ENCODE peak calls at places on chromosomes 13 and 19, in ten cellular contexts. One of them, this sample, is unnamed.

GRCh38 chr19:18002347-18002850 is 5.6 kb upstream of the ARRDC2 start:
- DNase-seq in mucosa of descending colon: no peak
- DNase-seq in thoracic aorta: no peak
- DNase-seq in endodermal cell: no peak
- DNase-seq in nephron progenitor cell: no peak
- DNase-seq in breast epithelium: no peak
- DNase-seq in osteoblast: no peak
- DNase-seq in progenitor cell of endocrine pancreas: no peak
- DNase-seq in CD4-positive, alpha-beta T cell: no peak
- DNase-seq in heart left ventricle: peak; percentile 65
- DNase-seq in this sample: no peak

GRCh38 chr19:10418281-10419199 is 1.8 kb upstream of the PDE4A start:
- DNase-seq in mucosa of descending colon: no peak
- DNase-seq in thoracic aorta: no peak
- DNase-seq in endodermal cell: peak; percentile 72
- DNase-seq in nephron progenitor cell: peak; percentile 51
- DNase-seq in breast epithelium: no peak
- DNase-seq in osteoblast: peak; percentile 90
- DNase-seq in progenitor cell of endocrine pancreas: no peak
- DNase-seq in CD4-positive, alpha-beta T cell: no peak
- DNase-seq in heart left ventricle: no peak
- DNase-seq in this sample: no peak

GRCh38 chr13:112486386-112487126 is 101.4 kb downstream of the TUBGCP3 start:
- DNase-seq in mucosa of descending colon: no peak
- DNase-seq in thoracic aorta: no peak
- DNase-seq in endodermal cell: no peak
- DNase-seq in nephron progenitor cell: no peak
- DNase-seq in breast epithelium: no peak
- DNase-seq in osteoblast: no peak
- DNase-seq in progenitor cell of endocrine pancreas: no peak
- DNase-seq in CD4-positive, alpha-beta T cell: no peak
- DNase-seq in heart left ventricle: no peak
- DNase-seq in this sample: no peak

GRCh38 chr19:52094526-52094925 is 1.0 kb downstream of the ZNF841 start:
- DNase-seq in mucosa of descending colon: no peak
- DNase-seq in thoracic aorta: no peak
- DNase-seq in endodermal cell: peak; percentile 50
- DNase-seq in nephron progenitor cell: no peak
- DNase-seq in breast epithelium: no peak
- DNase-seq in osteoblast: no peak
- DNase-seq in progenitor cell of endocrine pancreas: no peak
- DNase-seq in CD4-positive, alpha-beta T cell: no peak
- DNase-seq in heart left ventricle: no peak
- DNase-seq in this sample: no peak

GRCh38 chr19:2312819-2313501 is 5.0 kb upstream of the LINGO3 start:
- DNase-seq in mucosa of descending colon: no peak
- DNase-seq in thoracic aorta: no peak
- DNase-seq in endodermal cell: no peak
- DNase-seq in nephron progenitor cell: no peak
- DNase-seq in breast epithelium: no peak
- DNase-seq in osteoblast: no peak
- DNase-seq in progenitor cell of endocrine pancreas: no peak
- DNase-seq in CD4-positive, alpha-beta T cell: no peak
- DNase-seq in heart left ventricle: no peak
- DNase-seq in this sample: no peak

GRCh38 chr19:16447015-16447384 is 24.8 kb downstream of the EPS15L1 start:
- DNase-seq in mucosa of descending colon: peak; percentile 55
- DNase-seq in thoracic aorta: no peak
- DNase-seq in endodermal cell: no peak
- DNase-seq in nephron progenitor cell: no peak
- DNase-seq in breast epithelium: no peak
- DNase-seq in osteoblast: peak; percentile 94
- DNase-seq in progenitor cell of endocrine pancreas: no peak
- DNase-seq in CD4-positive, alpha-beta T cell: no peak
- DNase-seq in heart left ventricle: peak; percentile 90
- DNase-seq in this sample: peak; percentile 49

GRCh38 chr19:49118565-49119410 is at the start of gene C19orf73:
- DNase-seq in mucosa of descending colon: peak; percentile 94
- DNase-seq in thoracic aorta: peak; percentile 62
- DNase-seq in endodermal cell: peak; percentile 97
- DNase-seq in nephron progenitor cell: peak; percentile 96
- DNase-seq in breast epithelium: peak; percentile 97
- DNase-seq in osteoblast: peak; percentile 100
- DNase-seq in progenitor cell of endocrine pancreas: peak; percentile 91
- DNase-seq in CD4-positive, alpha-beta T cell: peak; percentile 95
- DNase-seq in heart left ventricle: peak; percentile 97
- DNase-seq in this sample: peak; percentile 93

GRCh38 chr13:84737671-84738070 is 855.4 kb upstream of the SLITRK1 start:
- DNase-seq in mucosa of descending colon: no peak
- DNase-seq in thoracic aorta: no peak
- DNase-seq in endodermal cell: peak; percentile 58
- DNase-seq in nephron progenitor cell: no peak
- DNase-seq in breast epithelium: no peak
- DNase-seq in osteoblast: no peak
- DNase-seq in progenitor cell of endocrine pancreas: no peak
- DNase-seq in CD4-positive, alpha-beta T cell: no peak
- DNase-seq in heart left ventricle: no peak
- DNase-seq in this sample: no peak

GRCh38 chr13:31035162-31035951 is 102.9 kb downstream of the TEX26 start:
- DNase-seq in mucosa of descending colon: peak; percentile 17
- DNase-seq in thoracic aorta: no peak
- DNase-seq in endodermal cell: no peak
- DNase-seq in nephron progenitor cell: no peak
- DNase-seq in breast epithelium: no peak
- DNase-seq in osteoblast: peak; percentile 87
- DNase-seq in progenitor cell of endocrine pancreas: no peak
- DNase-seq in CD4-positive, alpha-beta T cell: no peak
- DNase-seq in heart left ventricle: peak; percentile 38
- DNase-seq in this sample: no peak

GRCh38 chr13:21668665-21669599 is 1.9 kb upstream of the FGF9 start:
- DNase-seq in mucosa of descending colon: peak; percentile 40
- DNase-seq in thoracic aorta: no peak
- DNase-seq in endodermal cell: peak; percentile 77
- DNase-seq in nephron progenitor cell: peak; percentile 50
- DNase-seq in breast epithelium: no peak
- DNase-seq in osteoblast: peak; percentile 78
- DNase-seq in progenitor cell of endocrine pancreas: peak; percentile 31
- DNase-seq in CD4-positive, alpha-beta T cell: peak; percentile 15
- DNase-seq in heart left ventricle: no peak
- DNase-seq in this sample: no peak

GRCh38 chr19:43445426-43445825 is 20.0 kb downstream of the LYPD3 start:
- DNase-seq in mucosa of descending colon: no peak
- DNase-seq in thoracic aorta: no peak
- DNase-seq in endodermal cell: no peak
- DNase-seq in nephron progenitor cell: no peak
- DNase-seq in breast epithelium: no peak
- DNase-seq in osteoblast: no peak
- DNase-seq in progenitor cell of endocrine pancreas: no peak
- DNase-seq in CD4-positive, alpha-beta T cell: no peak
- DNase-seq in heart left ventricle: no peak
- DNase-seq in this sample: no peak

GRCh38 chr13:30730526-30730925 is 4.8 kb upstream of the ALOX5AP start:
- DNase-seq in mucosa of descending colon: no peak
- DNase-seq in thoracic aorta: no peak
- DNase-seq in endodermal cell: peak; percentile 65
- DNase-seq in nephron progenitor cell: peak; percentile 64
- DNase-seq in breast epithelium: no peak
- DNase-seq in osteoblast: peak; percentile 19
- DNase-seq in progenitor cell of endocrine pancreas: no peak
- DNase-seq in CD4-positive, alpha-beta T cell: no peak
- DNase-seq in heart left ventricle: no peak
- DNase-seq in this sample: no peak

GRCh38 chr13:34720618-34721017 is 221.5 kb upstream of the NBEA start:
- DNase-seq in mucosa of descending colon: no peak
- DNase-seq in thoracic aorta: no peak
- DNase-seq in endodermal cell: no peak
- DNase-seq in nephron progenitor cell: no peak
- DNase-seq in breast epithelium: no peak
- DNase-seq in osteoblast: no peak
- DNase-seq in progenitor cell of endocrine pancreas: no peak
- DNase-seq in CD4-positive, alpha-beta T cell: no peak
- DNase-seq in heart left ventricle: no peak
- DNase-seq in this sample: no peak

GRCh38 chr13:37753776-37754175 is 115.8 kb downstream of the TRPC4 start:
- DNase-seq in mucosa of descending colon: no peak
- DNase-seq in thoracic aorta: no peak
- DNase-seq in endodermal cell: peak; percentile 81
- DNase-seq in nephron progenitor cell: no peak
- DNase-seq in breast epithelium: no peak
- DNase-seq in osteoblast: no peak
- DNase-seq in progenitor cell of endocrine pancreas: no peak
- DNase-seq in CD4-positive, alpha-beta T cell: no peak
- DNase-seq in heart left ventricle: no peak
- DNase-seq in this sample: no peak

GRCh38 chr13:74796126-74796643 is 662.0 kb upstream of the KLF12 start:
- DNase-seq in mucosa of descending colon: no peak
- DNase-seq in thoracic aorta: no peak
- DNase-seq in endodermal cell: no peak
- DNase-seq in nephron progenitor cell: no peak
- DNase-seq in breast epithelium: no peak
- DNase-seq in osteoblast: peak; percentile 5
- DNase-seq in progenitor cell of endocrine pancreas: no peak
- DNase-seq in CD4-positive, alpha-beta T cell: no peak
- DNase-seq in heart left ventricle: no peak
- DNase-seq in this sample: no peak
- TF ChIP-seq CTCF in mucosa of descending colon: no peak
- TF ChIP-seq CTCF in thoracic aorta: no peak
- TF ChIP-seq CTCF in endodermal cell: no peak
- TF ChIP-seq CTCF in nephron progenitor cell: no peak
- TF ChIP-seq CTCF in breast epithelium: no peak
- TF ChIP-seq CTCF in osteoblast: no peak
- TF ChIP-seq CTCF in progenitor cell of endocrine pancreas: no peak
- TF ChIP-seq CTCF in CD4-positive, alpha-beta T cell: no peak
- TF ChIP-seq CTCF in heart left ventricle: no peak
- TF ChIP-seq CTCF in this sample: no peak

DNA sequence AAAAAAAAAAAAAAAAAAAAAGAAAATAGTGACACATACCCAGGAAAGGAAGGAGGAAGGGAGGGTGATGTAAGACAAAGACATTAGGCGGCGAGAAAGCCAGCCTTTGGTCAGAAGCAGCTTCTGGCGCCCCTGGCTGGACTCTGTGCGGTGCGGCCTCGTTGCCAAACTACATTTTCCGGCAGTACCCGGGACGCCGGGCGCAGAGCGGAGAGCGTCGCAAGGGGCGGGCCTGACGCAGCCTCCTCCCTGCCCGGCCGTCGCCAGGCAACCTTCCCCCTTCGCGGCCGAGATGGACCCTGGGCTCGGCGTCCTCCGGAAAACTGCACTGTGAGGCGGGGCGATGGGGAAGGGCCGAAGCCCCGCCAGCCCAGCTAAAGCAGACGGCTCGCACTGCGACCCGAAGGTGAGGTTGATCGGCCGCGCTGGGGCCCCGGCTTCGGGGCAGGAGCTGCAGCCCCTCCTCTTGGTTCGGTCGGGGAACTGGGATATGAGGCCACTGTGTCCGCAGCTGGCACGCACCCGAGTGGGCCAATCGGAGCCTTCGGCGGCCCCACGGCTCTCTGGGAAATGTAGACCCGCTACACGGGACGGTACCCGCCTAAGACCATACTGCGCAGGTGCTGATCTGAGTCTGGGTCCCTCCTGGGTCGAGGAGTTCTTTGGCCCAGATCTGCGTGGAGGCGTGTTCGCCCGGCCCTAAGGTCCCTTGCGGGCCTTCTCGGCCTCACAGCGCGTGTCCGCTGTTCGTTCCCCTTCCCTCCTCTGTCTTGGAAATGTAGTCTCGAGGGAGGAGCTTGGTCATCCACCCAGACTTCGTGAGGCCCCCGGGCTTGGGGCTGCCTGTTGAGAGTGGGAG is 2.3 kb upstream of the MZF1 start:
- DNase-seq in mucosa of descending colon: peak; percentile 89
- DNase-seq in thoracic aorta: peak; percentile 71
- DNase-seq in endodermal cell: peak; percentile 95
- DNase-seq in nephron progenitor cell: peak; percentile 88
- DNase-seq in breast epithelium: peak; percentile 88
- DNase-seq in osteoblast: peak; percentile 99
- DNase-seq in progenitor cell of endocrine pancreas: peak; percentile 78
- DNase-seq in CD4-positive, alpha-beta T cell: peak; percentile 47
- DNase-seq in heart left ventricle: peak; percentile 96
- DNase-seq in this sample: peak; percentile 87
- TF ChIP-seq CTCF in mucosa of descending colon: no peak
- TF ChIP-seq CTCF in thoracic aorta: no peak
- TF ChIP-seq CTCF in endodermal cell: no peak
- TF ChIP-seq CTCF in nephron progenitor cell: no peak
- TF ChIP-seq CTCF in breast epithelium: no peak
- TF ChIP-seq CTCF in osteoblast: no peak
- TF ChIP-seq CTCF in progenitor cell of endocrine pancreas: no peak
- TF ChIP-seq CTCF in CD4-positive, alpha-beta T cell: no peak
- TF ChIP-seq CTCF in heart left ventricle: no peak
- TF ChIP-seq CTCF in this sample: no peak

DNA sequence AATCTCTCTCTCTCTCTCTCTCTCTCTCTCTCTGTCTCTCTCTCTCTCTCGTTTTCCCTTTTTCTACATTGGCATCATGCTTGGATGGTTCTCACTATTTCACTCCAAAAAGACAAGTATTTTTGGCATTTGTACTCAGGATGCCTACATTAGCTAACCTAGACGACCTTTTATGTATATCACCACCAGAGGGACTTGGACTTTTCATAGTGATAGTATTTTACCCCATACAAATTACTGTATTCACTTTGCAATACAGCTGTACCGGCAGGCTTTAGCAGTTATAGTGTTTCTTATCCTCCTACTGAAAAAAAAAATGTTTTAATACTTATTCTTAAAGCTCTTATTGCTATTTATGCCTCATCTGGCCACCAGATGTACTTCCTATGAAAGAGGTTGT is 687.2 kb upstream of the KLHL1 start:
- DNase-seq in mucosa of descending colon: no peak
- DNase-seq in thoracic aorta: no peak
- DNase-seq in endodermal cell: no peak
- DNase-seq in nephron progenitor cell: no peak
- DNase-seq in breast epithelium: no peak
- DNase-seq in osteoblast: no peak
- DNase-seq in progenitor cell of endocrine pancreas: no peak
- DNase-seq in CD4-positive, alpha-beta T cell: no peak
- DNase-seq in heart left ventricle: no peak
- DNase-seq in this sample: no peak
- TF ChIP-seq CTCF in mucosa of descending colon: no peak
- TF ChIP-seq CTCF in thoracic aorta: no peak
- TF ChIP-seq CTCF in endodermal cell: peak; percentile 60
- TF ChIP-seq CTCF in nephron progenitor cell: peak; percentile 7
- TF ChIP-seq CTCF in breast epithelium: no peak
- TF ChIP-seq CTCF in osteoblast: no peak
- TF ChIP-seq CTCF in progenitor cell of endocrine pancreas: peak; percentile 32
- TF ChIP-seq CTCF in CD4-positive, alpha-beta T cell: no peak
- TF ChIP-seq CTCF in heart left ventricle: no peak
- TF ChIP-seq CTCF in this sample: no peak

DNA sequence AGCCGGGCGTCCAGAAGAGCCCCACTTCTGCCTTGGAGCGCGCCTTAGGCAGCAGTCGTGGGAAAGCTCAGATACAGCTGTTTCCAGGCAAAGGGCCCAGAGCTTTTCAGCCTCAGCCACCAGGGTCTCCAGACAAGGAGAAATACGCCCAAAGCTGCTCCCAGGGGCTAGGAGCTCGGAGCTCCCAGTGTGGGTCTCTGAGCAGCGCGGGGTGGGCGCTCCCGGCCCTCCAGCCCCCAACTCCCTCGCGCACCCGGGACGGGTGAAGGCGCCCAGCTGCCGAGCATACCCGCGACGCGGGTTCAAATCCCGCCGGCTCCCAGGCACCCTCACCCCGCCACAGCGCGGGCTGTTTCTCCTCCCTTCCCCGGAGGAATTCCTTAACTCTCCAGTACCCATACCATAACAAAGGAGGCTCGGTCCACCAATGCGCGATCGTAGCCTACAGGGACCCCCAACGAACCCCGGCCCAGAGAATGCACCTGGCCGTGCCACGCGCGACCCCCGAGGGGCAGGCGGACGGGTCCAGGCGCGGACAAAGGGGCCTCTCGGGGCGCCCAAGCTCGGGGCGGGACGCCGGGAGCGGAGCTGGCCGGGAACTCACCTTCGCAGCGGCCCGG is 507 bp downstream of the COL4A1 start:
- DNase-seq in mucosa of descending colon: no peak
- DNase-seq in thoracic aorta: no peak
- DNase-seq in endodermal cell: peak; percentile 77
- DNase-seq in nephron progenitor cell: peak; percentile 46
- DNase-seq in breast epithelium: no peak
- DNase-seq in osteoblast: no peak
- DNase-seq in progenitor cell of endocrine pancreas: no peak
- DNase-seq in CD4-positive, alpha-beta T cell: no peak
- DNase-seq in heart left ventricle: no peak
- DNase-seq in this sample: no peak
- TF ChIP-seq CTCF in mucosa of descending colon: no peak
- TF ChIP-seq CTCF in thoracic aorta: no peak
- TF ChIP-seq CTCF in endodermal cell: peak; percentile 27
- TF ChIP-seq CTCF in nephron progenitor cell: no peak
- TF ChIP-seq CTCF in breast epithelium: no peak
- TF ChIP-seq CTCF in osteoblast: no peak
- TF ChIP-seq CTCF in progenitor cell of endocrine pancreas: no peak
- TF ChIP-seq CTCF in CD4-positive, alpha-beta T cell: no peak
- TF ChIP-seq CTCF in heart left ventricle: no peak
- TF ChIP-seq CTCF in this sample: no peak

This sample was measured in mesothelial cell of epicardium.